ENCODE peak calls at places on chromosomes 11 and 22, in nine cellular contexts. L is GM23248, J is esophagus squamous epithelium, F is Kasumi-1, M is LHCN-M2, A is iPS-NIHi11, W is NCI-H2081, U is mesothelial cell of epicardium, N is HT-29. S is an unnamed sample.

GRCh38 chr11:94077568-94078293 is 50.9 kb upstream of the PANX1 start:
- DNase-seq in F (no peak), U (no peak), N (no peak), W (no peak), A (no peak), L (no peak), M (no peak), J (no peak), S (no peak)

GRCh38 chr22:23376256-23376655 is 195.9 kb downstream of the BCR start:
- DNase-seq in W (no peak), N (peak), U (no peak), A (peak), M (no peak), J (no peak), F (peak), L (peak), S (peak)

GRCh38 chr11:416757-417621 is 2.2 kb upstream of the SIGIRR start:
- DNase-seq in F (peak), A (peak), U (no peak), M (no peak), J (no peak), W (peak), L (peak), N (peak), S (peak)

GRCh38 chr11:122024278-122024677 is 91.7 kb downstream of the BLID start:
- DNase-seq in M (no peak), A (no peak), L (no peak), F (no peak), U (no peak), W (no peak), J (no peak), N (no peak), S (no peak)

GRCh38 chr22:40054486-40054885 is 59.7 kb downstream of the FAM83F start:
- DNase-seq in J (no peak), F (no peak), N (no peak), W (no peak), L (no peak), M (no peak), A (no peak), U (no peak), S (no peak)

GRCh38 chr11:113674397-113674685 is 31.8 kb downstream of the TMPRSS5 start:
- DNase-seq in W (no peak), A (no peak), J (no peak), L (peak), U (no peak), N (no peak), M (no peak), F (no peak), S (no peak)

GRCh38 chr11:65266210-65266609 is 4.4 kb downstream of the POLA2 start:
- DNase-seq in W (no peak), N (no peak), J (no peak), F (no peak), A (no peak), L (no peak), M (no peak), U (no peak), S (no peak)

GRCh38 chr11:208177-208916 is 839 bp downstream of the RIC8A start:
- DNase-seq in F (peak), L (peak), N (peak), M (peak), W (peak), U (no peak), J (no peak), A (peak), S (peak)

GRCh38 chr22:37259540-37260029 is 15.5 kb upstream of the RAC2 start:
- DNase-seq in A (peak), F (peak), N (peak), W (no peak), U (no peak), L (peak), M (peak), J (no peak), S (peak)

GRCh38 chr11:32333335-32333991 is 101.9 kb downstream of the WT1 start:
- DNase-seq in J (no peak), A (peak), M (peak), U (peak), W (no peak), F (no peak), L (peak), N (peak), S (peak)

GRCh38 chr22:46064236-46064965 is 85.9 kb upstream of the PPARA start:
- DNase-seq in M (peak), U (peak), N (peak), A (no peak), F (no peak), L (peak), J (no peak), W (peak), S (no peak)

GRCh38 chr11:64887234-64887756 is 8.9 kb upstream of the EHD1 start:
- DNase-seq in W (no peak), A (no peak), L (no peak), N (no peak), U (no peak), M (no peak), J (no peak), F (no peak), S (no peak)

GRCh38 chr11:113392522-113392921 is 4.9 kb downstream of the ANKK1 start:
- DNase-seq in F (no peak), A (no peak), L (no peak), M (no peak), J (no peak), U (no peak), W (no peak), N (no peak), S (no peak)

GRCh38 chr11:44559207-44559943 is 6.1 kb upstream of the CD82 start:
- DNase-seq in F (peak), L (no peak), J (no peak), N (no peak), A (peak), U (no peak), W (no peak), M (no peak), S (no peak)

GRCh38 chr11:10405858-10406592 is 49.0 kb upstream of the AMPD3 start:
- DNase-seq in W (peak), N (peak), U (peak), J (no peak), A (peak), F (peak), M (peak), L (peak), S (peak)

GRCh38 chr11:70002433-70002832 is 75.7 kb upstream of the ANO1 start:
- DNase-seq in N (no peak), F (peak), U (no peak), L (no peak), A (no peak), W (no peak), M (no peak), J (no peak), S (no peak)